ENCODE peak calls at places on chromosomes 2 and 18, in eight cellular contexts. F, S, W, R, A, G, E and U are unnamed samples.

GRCh38 chr18:51278045-51278649 is 80.7 kb upstream of the MEX3C start:
- DNase-seq in F (peak), E (peak), A (no peak), W (peak), G (peak), S (peak), R (no peak), U (peak)

GRCh38 chr18:48539406-48540328 is 836 bp downstream of the CTIF start:
- DNase-seq in F (peak), W (peak), E (peak), S (peak), A (peak), R (peak), G (peak), U (peak)

GRCh38 chr2:37625781-37626548 is 45.5 kb downstream of the CDC42EP3 start:
- DNase-seq in R (peak), A (peak), E (no peak), S (no peak), W (no peak), F (no peak), G (peak), U (peak)

GRCh38 chr18:9952633-9953416 is 39.0 kb downstream of the VAPA start:
- DNase-seq in E (peak), R (no peak), A (no peak), F (no peak), S (peak), G (no peak), W (no peak), U (no peak)

GRCh38 chr18:28511421-28511821 is 334.5 kb upstream of the CDH2 start:
- DNase-seq in G (no peak), F (peak), R (no peak), A (no peak), E (no peak), W (no peak), S (no peak), U (no peak)

GRCh38 chr18:60469396-60469795 is 96.8 kb upstream of the MC4R start:
- DNase-seq in E (no peak), S (no peak), R (no peak), W (no peak), A (no peak), G (no peak), F (peak), U (no peak)

GRCh38 chr2:110881908-110882307 is 149.5 kb downstream of the ACOXL start:
- DNase-seq in F (no peak), R (no peak), S (no peak), G (no peak), W (no peak), A (no peak), E (no peak), U (no peak)

GRCh38 chr18:45993441-45993840 is 26.3 kb upstream of the EPG5 start:
- DNase-seq in F (peak), S (peak), E (no peak), W (peak), R (no peak), A (no peak), G (no peak), U (no peak)

GRCh38 chr2:43127941-43128561 is 98.4 kb downstream of the ZFP36L2 start:
- DNase-seq in R (peak), G (no peak), F (no peak), A (no peak), W (no peak), E (no peak), S (no peak), U (peak)

GRCh38 chr2:98504386-98505109 is 59.9 kb downstream of the INPP4A start:
- DNase-seq in R (no peak), F (peak), A (no peak), S (no peak), W (peak), E (no peak), G (no peak), U (no peak)

GRCh38 chr2:235740821-235741220 is 247.0 kb downstream of the AGAP1 start:
- DNase-seq in S (peak), R (no peak), A (no peak), W (peak), G (peak), F (no peak), E (peak), U (peak)

GRCh38 chr18:24176727-24177416 is 38.0 kb downstream of the CABYR start:
- DNase-seq in S (peak), A (peak), F (peak), E (peak), W (peak), G (peak), R (peak), U (peak)

GRCh38 chr2:9554841-9555337 is 741 bp downstream of the ADAM17 start:
- DNase-seq in E (peak), R (peak), A (peak), G (no peak), F (peak), W (peak), S (no peak), U (peak)

GRCh38 chr2:21038403-21039073 is 5.3 kb downstream of the APOB start:
- DNase-seq in E (no peak), R (no peak), A (no peak), G (no peak), S (peak), W (no peak), F (peak), U (no peak)

GRCh38 chr2:239960929-239961661 is 64.0 kb downstream of the NDUFA10 start:
- DNase-seq in G (no peak), R (no peak), S (no peak), W (no peak), E (no peak), F (no peak), A (no peak), U (no peak)

GRCh38 chr2:119223521-119224390 is at the start of gene STEAP3:
- DNase-seq in F (peak), G (peak), S (peak), W (peak), E (peak), A (peak), R (no peak), U (peak)

GRCh38 chr2:186486651-186487647 is 889 bp downstream of the ZC3H15 start:
- DNase-seq in A (no peak), G (no peak), E (peak), F (peak), R (no peak), S (no peak), W (peak), U (no peak)

GRCh38 chr2:191318729-191319078 is 73.5 kb downstream of the MYO1B start:
- DNase-seq in E (peak), A (no peak), G (no peak), W (peak), S (peak), F (peak), R (no peak), U (no peak)